ENCODE peak calls at places on chromosomes 4 and X, in five cellular contexts. E is fibroblast of mammary gland, Q is SJSA1, A is testis, L is hippocampal formation. G is an unnamed sample.

GRCh38 chrX:42269186-42269585 is 345.8 kb upstream of the CASK start:
- DNase-seq in L (no peak), A (no peak), E (peak; percentile 18), Q (no peak), G (peak; percentile 60)

GRCh38 chrX:82218361-82218760 is 1016.5 kb downstream of the SH3BGRL start:
- DNase-seq in L (no peak), Q (peak; percentile 4), A (no peak), E (peak; percentile 31), G (no peak)

GRCh38 chrX:119885554-119886428 is 9.9 kb upstream of the AKAP14 start:
- DNase-seq in A (peak; percentile 18), L (no peak), E (peak; percentile 61), Q (peak; percentile 7), G (peak; percentile 11)

GRCh38 chrX:138847930-138848329 is 136.4 kb upstream of the FGF13 start:
- DNase-seq in E (peak; percentile 42), Q (peak; percentile 5), L (no peak), A (no peak), G (peak; percentile 15)

GRCh38 chr4:54543088-54543795 is 114.5 kb upstream of the KIT start:
- DNase-seq in Q (no peak), A (no peak), E (peak; percentile 64), L (no peak), G (peak; percentile 44)

GRCh38 chr4:39731908-39732307 is 34.0 kb downstream of the UBE2K start:
- DNase-seq in E (no peak), Q (no peak), L (no peak), A (no peak), G (no peak)

GRCh38 chrX:23292979-23293651 is 41.5 kb upstream of the PTCHD1 start:
- DNase-seq in E (no peak), A (no peak), L (peak; percentile 5), Q (no peak), G (no peak)

GRCh38 chr4:111450867-111451266 is 694.4 kb upstream of the FAM241A start:
- DNase-seq in L (no peak), A (no peak), E (peak; percentile 50), Q (no peak), G (no peak)

GRCh38 chrX:7088968-7089615 is 58.4 kb upstream of the STS start:
- DNase-seq in E (no peak), A (no peak), Q (no peak), L (no peak), G (peak; percentile 19)

GRCh38 chrX:33726281-33727160 is 405.6 kb downstream of the FAM47A start:
- DNase-seq in L (no peak), A (no peak), E (no peak), Q (no peak), G (no peak)

GRCh38 chrX:108134724-108135123 is 43.1 kb downstream of the ATG4A start:
- DNase-seq in L (no peak), Q (no peak), A (no peak), E (no peak), G (no peak)

GRCh38 chr4:2923678-2924173 is 39.5 kb downstream of the NOP14 start:
- DNase-seq in E (no peak), Q (no peak), A (no peak), L (no peak), G (no peak)

GRCh38 chr4:122874194-122874593 is 47.6 kb downstream of the FGF2 start:
- DNase-seq in E (peak; percentile 84), Q (peak; percentile 62), L (no peak), A (no peak), G (no peak)

GRCh38 chr4:138182838-138183426 is 59.2 kb downstream of the SLC7A11 start:
- DNase-seq in Q (peak; percentile 51), A (peak; percentile 20), L (no peak), E (peak; percentile 82), G (peak; percentile 83)